ENCODE peak calls at places on chromosomes 2 and 18, in seven cellular contexts. One of them, this sample, is unnamed.

GRCh38 chr2:227450921-227451654 is 20.9 kb upstream of the AGFG1 start:
- DNase-seq in tibial artery: no peak
- DNase-seq in cardiac muscle cell: peak
- DNase-seq in stomach: no peak
- DNase-seq in brain microvascular endothelial cell: no peak
- DNase-seq in pancreas: no peak
- DNase-seq in fibroblast of lung: no peak
- DNase-seq in this sample: no peak

GRCh38 chr2:71552861-71553301 is 99.5 kb downstream of the DYSF start:
- DNase-seq in stomach: no peak
- DNase-seq in tibial artery: no peak
- DNase-seq in brain microvascular endothelial cell: no peak
- DNase-seq in pancreas: no peak
- DNase-seq in cardiac muscle cell: no peak
- DNase-seq in fibroblast of lung: no peak
- DNase-seq in this sample: no peak

GRCh38 chr2:179825494-179825893 is 35.9 kb downstream of the ZNF385B start:
- DNase-seq in brain microvascular endothelial cell: peak
- DNase-seq in fibroblast of lung: peak
- DNase-seq in cardiac muscle cell: no peak
- DNase-seq in pancreas: no peak
- DNase-seq in tibial artery: no peak
- DNase-seq in stomach: no peak
- DNase-seq in this sample: no peak

GRCh38 chr2:65146067-65146466 is 16.2 kb upstream of the RAB1A start:
- DNase-seq in brain microvascular endothelial cell: no peak
- DNase-seq in tibial artery: no peak
- DNase-seq in fibroblast of lung: no peak
- DNase-seq in pancreas: no peak
- DNase-seq in stomach: no peak
- DNase-seq in cardiac muscle cell: no peak
- DNase-seq in this sample: no peak

GRCh38 chr2:162890690-162891311 is 52.2 kb upstream of the KCNH7 start:
- DNase-seq in pancreas: peak
- DNase-seq in brain microvascular endothelial cell: peak
- DNase-seq in stomach: no peak
- DNase-seq in cardiac muscle cell: peak
- DNase-seq in fibroblast of lung: peak
- DNase-seq in tibial artery: no peak
- DNase-seq in this sample: peak

GRCh38 chr2:30990736-30991135 is 147.5 kb downstream of the GALNT14 start:
- DNase-seq in fibroblast of lung: no peak
- DNase-seq in cardiac muscle cell: no peak
- DNase-seq in tibial artery: no peak
- DNase-seq in stomach: no peak
- DNase-seq in brain microvascular endothelial cell: no peak
- DNase-seq in pancreas: no peak
- DNase-seq in this sample: no peak

GRCh38 chr2:26768759-26769500 is 4.8 kb downstream of the SLC35F6 start:
- DNase-seq in tibial artery: peak
- DNase-seq in cardiac muscle cell: no peak
- DNase-seq in stomach: peak
- DNase-seq in pancreas: no peak
- DNase-seq in fibroblast of lung: peak
- DNase-seq in brain microvascular endothelial cell: peak
- DNase-seq in this sample: no peak

GRCh38 chr18:11323359-11323819 is 174.0 kb upstream of the PIEZO2 start:
- DNase-seq in pancreas: no peak
- DNase-seq in cardiac muscle cell: no peak
- DNase-seq in brain microvascular endothelial cell: peak
- DNase-seq in stomach: no peak
- DNase-seq in tibial artery: no peak
- DNase-seq in fibroblast of lung: peak
- DNase-seq in this sample: peak

GRCh38 chr2:205025580-205026240 is 480.4 kb downstream of the PARD3B start:
- DNase-seq in stomach: no peak
- DNase-seq in cardiac muscle cell: no peak
- DNase-seq in tibial artery: no peak
- DNase-seq in brain microvascular endothelial cell: peak
- DNase-seq in fibroblast of lung: no peak
- DNase-seq in pancreas: no peak
- DNase-seq in this sample: no peak

GRCh38 chr2:98568161-98568956 is 40.0 kb downstream of the COA5 start:
- DNase-seq in cardiac muscle cell: no peak
- DNase-seq in pancreas: no peak
- DNase-seq in fibroblast of lung: peak
- DNase-seq in stomach: no peak
- DNase-seq in brain microvascular endothelial cell: no peak
- DNase-seq in tibial artery: peak
- DNase-seq in this sample: no peak

GRCh38 chr2:127320067-127320466 is 26.1 kb upstream of the ERCC3 start:
- DNase-seq in pancreas: no peak
- DNase-seq in brain microvascular endothelial cell: no peak
- DNase-seq in cardiac muscle cell: no peak
- DNase-seq in stomach: no peak
- DNase-seq in tibial artery: no peak
- DNase-seq in fibroblast of lung: peak
- DNase-seq in this sample: no peak

GRCh38 chr18:73715228-73715670 is 432.4 kb downstream of the FBXO15 start:
- DNase-seq in stomach: no peak
- DNase-seq in brain microvascular endothelial cell: no peak
- DNase-seq in tibial artery: no peak
- DNase-seq in pancreas: no peak
- DNase-seq in cardiac muscle cell: no peak
- DNase-seq in fibroblast of lung: no peak
- DNase-seq in this sample: no peak

GRCh38 chr2:205284323-205284722 is 398.0 kb upstream of the NRP2 start:
- DNase-seq in tibial artery: no peak
- DNase-seq in pancreas: no peak
- DNase-seq in brain microvascular endothelial cell: no peak
- DNase-seq in cardiac muscle cell: no peak
- DNase-seq in stomach: no peak
- DNase-seq in fibroblast of lung: no peak
- DNase-seq in this sample: no peak

GRCh38 chr2:119009110-119009509 is 67.1 kb downstream of the MARCO start:
- DNase-seq in cardiac muscle cell: no peak
- DNase-seq in tibial artery: no peak
- DNase-seq in fibroblast of lung: no peak
- DNase-seq in stomach: no peak
- DNase-seq in brain microvascular endothelial cell: no peak
- DNase-seq in pancreas: no peak
- DNase-seq in this sample: no peak

GRCh38 chr2:182186132-182186735 is 200.6 kb downstream of the PPP1R1C start:
- DNase-seq in tibial artery: no peak
- DNase-seq in cardiac muscle cell: peak
- DNase-seq in brain microvascular endothelial cell: no peak
- DNase-seq in stomach: no peak
- DNase-seq in pancreas: no peak
- DNase-seq in fibroblast of lung: peak
- DNase-seq in this sample: peak

GRCh38 chr2:37790462-37790861 is 119.0 kb upstream of the CDC42EP3 start:
- DNase-seq in cardiac muscle cell: no peak
- DNase-seq in pancreas: no peak
- DNase-seq in brain microvascular endothelial cell: no peak
- DNase-seq in stomach: no peak
- DNase-seq in fibroblast of lung: no peak
- DNase-seq in tibial artery: no peak
- DNase-seq in this sample: no peak

GRCh38 chr18:36648803-36649202 is 180.0 kb downstream of the TPGS2 start:
- DNase-seq in cardiac muscle cell: no peak
- DNase-seq in fibroblast of lung: no peak
- DNase-seq in tibial artery: no peak
- DNase-seq in pancreas: no peak
- DNase-seq in brain microvascular endothelial cell: no peak
- DNase-seq in stomach: no peak
- DNase-seq in this sample: no peak

GRCh38 chr2:189178726-189179606 is 595 bp downstream of the COL5A2 start:
- DNase-seq in fibroblast of lung: peak
- DNase-seq in pancreas: no peak
- DNase-seq in tibial artery: no peak
- DNase-seq in cardiac muscle cell: peak
- DNase-seq in stomach: no peak
- DNase-seq in brain microvascular endothelial cell: peak
- DNase-seq in this sample: peak

GRCh38 chr2:96207778-96208143 is 866 bp downstream of the STARD7 start:
- DNase-seq in tibial artery: no peak
- DNase-seq in cardiac muscle cell: no peak
- DNase-seq in pancreas: no peak
- DNase-seq in brain microvascular endothelial cell: no peak
- DNase-seq in stomach: no peak
- DNase-seq in fibroblast of lung: no peak
- DNase-seq in this sample: no peak

GRCh38 chr2:1636791-1637415 is 107.4 kb downstream of the PXDN start:
- DNase-seq in pancreas: no peak
- DNase-seq in stomach: no peak
- DNase-seq in brain microvascular endothelial cell: no peak
- DNase-seq in tibial artery: no peak
- DNase-seq in fibroblast of lung: no peak
- DNase-seq in cardiac muscle cell: no peak
- DNase-seq in this sample: no peak

GRCh38 chr2:139790807-139791206 is 1010.6 kb upstream of the NXPH2 start:
- DNase-seq in stomach: no peak
- DNase-seq in fibroblast of lung: peak
- DNase-seq in tibial artery: no peak
- DNase-seq in brain microvascular endothelial cell: no peak
- DNase-seq in cardiac muscle cell: peak
- DNase-seq in pancreas: no peak
- DNase-seq in this sample: no peak

GRCh38 chr2:203741566-203741965 is 35.1 kb downstream of the CD28 start:
- DNase-seq in brain microvascular endothelial cell: no peak
- DNase-seq in cardiac muscle cell: no peak
- DNase-seq in stomach: no peak
- DNase-seq in pancreas: no peak
- DNase-seq in tibial artery: no peak
- DNase-seq in fibroblast of lung: no peak
- DNase-seq in this sample: no peak

GRCh38 chr2:148817210-148817708 is 57.8 kb upstream of the KIF5C start:
- DNase-seq in fibroblast of lung: no peak
- DNase-seq in stomach: no peak
- DNase-seq in cardiac muscle cell: peak
- DNase-seq in tibial artery: peak
- DNase-seq in pancreas: no peak
- DNase-seq in brain microvascular endothelial cell: no peak
- DNase-seq in this sample: no peak
- H3K4me3 ChIP-seq in fibroblast of lung: peak
- H3K4me3 ChIP-seq in stomach: peak
- H3K4me3 ChIP-seq in cardiac muscle cell: no peak
- H3K4me3 ChIP-seq in tibial artery: no peak
- H3K4me3 ChIP-seq in pancreas: no peak
- H3K4me3 ChIP-seq in brain microvascular endothelial cell: no peak
- H3K4me3 ChIP-seq in this sample: no peak

GRCh38 chr18:59011786-59012185 is 127.9 kb upstream of the SEC11C start:
- DNase-seq in fibroblast of lung: no peak
- DNase-seq in stomach: no peak
- DNase-seq in pancreas: no peak
- DNase-seq in cardiac muscle cell: no peak
- DNase-seq in tibial artery: no peak
- DNase-seq in brain microvascular endothelial cell: no peak
- DNase-seq in this sample: no peak

GRCh38 chr18:59005266-59005665 is 134.4 kb upstream of the SEC11C start:
- DNase-seq in tibial artery: peak
- DNase-seq in cardiac muscle cell: peak
- DNase-seq in stomach: no peak
- DNase-seq in fibroblast of lung: peak
- DNase-seq in pancreas: no peak
- DNase-seq in brain microvascular endothelial cell: peak
- DNase-seq in this sample: no peak

GRCh38 chr18:59009846-59010245 is 129.8 kb upstream of the SEC11C start:
- DNase-seq in stomach: no peak
- DNase-seq in tibial artery: no peak
- DNase-seq in cardiac muscle cell: no peak
- DNase-seq in fibroblast of lung: no peak
- DNase-seq in brain microvascular endothelial cell: no peak
- DNase-seq in pancreas: no peak
- DNase-seq in this sample: no peak

GRCh38 chr18:59006461-59007067 is 133.1 kb upstream of the SEC11C start:
- DNase-seq in fibroblast of lung: peak
- DNase-seq in pancreas: no peak
- DNase-seq in cardiac muscle cell: no peak
- DNase-seq in tibial artery: no peak
- DNase-seq in brain microvascular endothelial cell: peak
- DNase-seq in stomach: no peak
- DNase-seq in this sample: no peak

GRCh38 chr18:59008302-59008974 is 131.2 kb upstream of the SEC11C start:
- DNase-seq in stomach: no peak
- DNase-seq in tibial artery: no peak
- DNase-seq in cardiac muscle cell: no peak
- DNase-seq in pancreas: no peak
- DNase-seq in brain microvascular endothelial cell: peak
- DNase-seq in fibroblast of lung: peak
- DNase-seq in this sample: peak
- H3K4me3 ChIP-seq in stomach: no peak
- H3K4me3 ChIP-seq in tibial artery: no peak
- H3K4me3 ChIP-seq in cardiac muscle cell: no peak
- H3K4me3 ChIP-seq in pancreas: no peak
- H3K4me3 ChIP-seq in brain microvascular endothelial cell: no peak
- H3K4me3 ChIP-seq in fibroblast of lung: no peak
- H3K4me3 ChIP-seq in this sample: no peak

DNA sequence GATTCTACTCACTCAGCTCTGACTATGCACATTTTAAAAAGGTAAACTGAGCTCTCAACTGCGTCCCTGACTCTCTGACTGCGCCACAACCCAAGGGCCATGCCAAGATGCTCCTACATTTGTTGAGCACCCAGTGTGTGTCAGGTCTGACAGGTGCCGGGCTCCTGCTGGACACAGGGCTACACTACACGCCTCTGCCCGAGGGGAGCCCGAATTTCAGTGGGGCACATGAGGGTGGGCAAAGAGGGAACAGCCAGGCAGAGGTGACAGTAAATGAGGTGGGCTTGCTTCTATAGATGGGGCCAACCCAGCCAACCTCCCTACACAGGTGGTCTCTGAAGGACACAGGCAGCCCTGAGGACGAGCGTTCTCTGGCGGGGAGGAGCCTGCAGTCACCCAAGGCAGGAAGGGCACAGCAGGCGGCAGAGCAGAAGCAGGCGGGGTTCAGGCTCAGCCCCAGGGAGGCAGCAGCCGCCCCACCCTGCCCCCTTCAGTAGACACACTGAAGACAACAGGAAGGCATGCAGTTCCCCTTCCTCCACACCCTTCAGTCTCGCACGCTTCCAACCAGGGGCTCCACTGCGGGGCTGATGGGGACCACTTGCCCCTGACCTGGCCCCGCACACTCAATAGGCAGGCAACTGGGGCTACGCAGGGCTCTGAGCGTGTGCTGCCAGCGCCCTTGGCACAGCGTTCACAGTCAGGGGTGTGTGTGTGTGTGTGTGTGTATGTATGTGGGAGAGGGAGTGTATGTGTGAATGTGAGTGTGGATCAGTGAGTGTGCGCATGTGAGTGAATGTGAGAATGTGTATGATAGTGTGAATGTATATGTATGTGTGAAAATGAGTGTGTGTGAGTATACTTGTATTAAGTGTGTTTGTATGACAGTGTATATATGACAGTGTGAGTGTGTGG is 98.4 kb downstream of the UXS1 start:
- DNase-seq in tibial artery: no peak
- DNase-seq in pancreas: no peak
- DNase-seq in brain microvascular endothelial cell: no peak
- DNase-seq in cardiac muscle cell: no peak
- DNase-seq in stomach: no peak
- DNase-seq in fibroblast of lung: no peak
- DNase-seq in this sample: no peak
- H3K4me3 ChIP-seq in tibial artery: no peak
- H3K4me3 ChIP-seq in pancreas: no peak
- H3K4me3 ChIP-seq in brain microvascular endothelial cell: no peak
- H3K4me3 ChIP-seq in cardiac muscle cell: no peak
- H3K4me3 ChIP-seq in stomach: no peak
- H3K4me3 ChIP-seq in fibroblast of lung: no peak
- H3K4me3 ChIP-seq in this sample: no peak

GRCh38 chr18:77057043-77057442 is 75.5 kb downstream of the MBP start:
- DNase-seq in cardiac muscle cell: no peak
- DNase-seq in pancreas: no peak
- DNase-seq in fibroblast of lung: no peak
- DNase-seq in stomach: no peak
- DNase-seq in tibial artery: no peak
- DNase-seq in brain microvascular endothelial cell: no peak
- DNase-seq in this sample: no peak
- H3K4me3 ChIP-seq in cardiac muscle cell: no peak
- H3K4me3 ChIP-seq in pancreas: no peak
- H3K4me3 ChIP-seq in fibroblast of lung: no peak
- H3K4me3 ChIP-seq in stomach: no peak
- H3K4me3 ChIP-seq in tibial artery: no peak
- H3K4me3 ChIP-seq in brain microvascular endothelial cell: no peak
- H3K4me3 ChIP-seq in this sample: no peak

This sample was measured in HFF-Myc.